ENCODE peak calls at places on chromosomes 6 and 20, in six cellular contexts. X is sigmoid colon, A is progenitor cell of endocrine pancreas, M is type B pancreatic cell, Y is HepG2, H is OCI-LY7. B is an unnamed sample.

GRCh38 chr6:164962805-164963204 is 346.6 kb downstream of the C6orf118 start:
- DNase-seq in X (no peak), A (no peak), M (no peak), Y (no peak), H (no peak), B (no peak)

GRCh38 chr6:116136373-116136772 is 10.4 kb upstream of the COL10A1 start:
- DNase-seq in X (no peak), A (no peak), M (no peak), Y (no peak), H (no peak), B (no peak)

GRCh38 chr6:143746202-143747119 is 68.7 kb downstream of the PHACTR2 start:
- DNase-seq in X (no peak), A (no peak), M (no peak), Y (peak), H (no peak), B (no peak)

GRCh38 chr20:17655865-17656489 is 26.1 kb downstream of the RRBP1 start:
- DNase-seq in X (peak), A (no peak), M (no peak), Y (no peak), H (no peak), B (no peak)

GRCh38 chr6:29490552-29490951 is 2.8 kb upstream of the MAS1L start:
- DNase-seq in X (no peak), A (no peak), M (no peak), Y (no peak), H (no peak), B (no peak)

GRCh38 chr6:168455847-168456530 is 15.0 kb downstream of the SMOC2 start:
- DNase-seq in X (no peak), A (no peak), M (no peak), Y (no peak), H (no peak), B (no peak)

GRCh38 chr20:8790442-8791074 is 278.3 kb upstream of the PLCB4 start:
- DNase-seq in X (no peak), A (peak), M (no peak), Y (peak), H (peak), B (peak)

GRCh38 chr6:168756009-168756634 is 315.1 kb downstream of the SMOC2 start:
- DNase-seq in X (no peak), A (no peak), M (no peak), Y (no peak), H (no peak), B (no peak)

GRCh38 chr6:89058627-89059026 is 21.9 kb upstream of the PNRC1 start:
- DNase-seq in X (no peak), A (no peak), M (no peak), Y (no peak), H (no peak), B (no peak)

GRCh38 chr6:223763-224162 is 68.5 kb upstream of the DUSP22 start:
- DNase-seq in X (no peak), A (no peak), M (no peak), Y (no peak), H (no peak), B (no peak)

GRCh38 chr20:40690836-40691565 is 2.0 kb upstream of the MAFB start:
- DNase-seq in X (no peak), A (no peak), M (no peak), Y (no peak), H (no peak), B (no peak)

GRCh38 chr20:3740600-3741301 is 8.3 kb downstream of the HSPA12B start:
- DNase-seq in X (peak), A (no peak), M (peak), Y (no peak), H (no peak), B (no peak)

DNA sequence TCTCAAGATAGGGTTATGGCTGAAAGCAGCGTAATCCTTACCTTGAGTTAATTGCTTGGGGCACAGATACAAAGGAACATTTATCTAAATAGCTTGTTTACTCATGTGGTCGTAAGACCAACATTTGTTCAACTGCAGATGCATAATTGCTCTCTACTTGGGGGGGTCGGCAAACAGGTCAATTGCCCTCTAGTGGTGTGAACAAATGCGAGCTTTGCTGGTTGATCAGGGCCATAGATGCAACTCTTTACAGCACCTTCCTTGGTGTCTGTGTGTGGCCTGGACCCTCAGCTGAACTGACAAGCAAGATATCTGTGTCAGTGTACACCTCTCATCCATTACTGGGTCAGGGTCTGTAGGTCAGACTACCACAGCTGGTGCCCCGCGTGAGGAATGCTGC is 24.1 kb downstream of the HLA-DPA1 start:
- DNase-seq in X (no peak), A (no peak), M (no peak), Y (no peak), H (peak), B (no peak)
- TF ChIP-seq CTCF in X (no peak), A (peak), M (peak), Y (no peak), H (peak), B (peak)

GRCh38 chr6:16741112-16742016 is 19.9 kb downstream of the ATXN1 start:
- DNase-seq in X (no peak), A (no peak), M (no peak), Y (no peak), H (no peak), B (peak)

GRCh38 chr6:16739329-16739801 is 21.9 kb downstream of the ATXN1 start:
- DNase-seq in X (peak), A (no peak), M (no peak), Y (peak), H (no peak), B (peak)

GRCh38 chr6:16737926-16738325 is 23.3 kb downstream of the ATXN1 start:
- DNase-seq in X (no peak), A (no peak), M (no peak), Y (no peak), H (no peak), B (no peak)

GRCh38 chr6:16743661-16744210 is 17.5 kb downstream of the ATXN1 start:
- DNase-seq in X (no peak), A (no peak), M (no peak), Y (no peak), H (no peak), B (no peak)

DNA sequence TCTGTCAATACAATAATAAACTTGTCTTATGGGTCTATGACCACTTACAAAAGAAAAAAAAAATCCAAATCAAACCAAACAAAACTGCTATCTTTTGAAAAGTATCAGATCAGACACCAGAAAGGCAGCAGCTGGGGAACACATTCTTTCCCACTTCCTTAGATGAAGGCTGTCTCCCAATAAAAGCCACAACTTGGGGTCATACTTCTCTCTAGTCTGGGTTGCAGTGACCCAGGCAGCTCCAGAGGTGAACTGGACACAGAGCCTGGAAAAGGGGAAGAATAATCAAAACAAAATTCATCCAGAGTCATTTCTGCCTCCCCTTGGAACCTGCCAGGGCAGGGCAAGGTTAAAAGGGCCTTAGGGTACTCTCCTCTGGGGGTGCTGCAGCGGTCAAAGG is 19.1 kb downstream of the ATXN1 start:
- DNase-seq in X (no peak), A (no peak), M (no peak), Y (no peak), H (no peak), B (no peak)
- TF ChIP-seq CTCF in X (no peak), A (no peak), M (no peak), Y (no peak), H (no peak), B (no peak)

GRCh38 chr6:73121421-73121993 is 103.8 kb downstream of the KHDC1L start:
- DNase-seq in X (no peak), A (no peak), M (no peak), Y (no peak), H (no peak), B (peak)
- TF ChIP-seq CTCF in X (no peak), A (peak), M (no peak), Y (no peak), H (no peak), B (peak)

DNA sequence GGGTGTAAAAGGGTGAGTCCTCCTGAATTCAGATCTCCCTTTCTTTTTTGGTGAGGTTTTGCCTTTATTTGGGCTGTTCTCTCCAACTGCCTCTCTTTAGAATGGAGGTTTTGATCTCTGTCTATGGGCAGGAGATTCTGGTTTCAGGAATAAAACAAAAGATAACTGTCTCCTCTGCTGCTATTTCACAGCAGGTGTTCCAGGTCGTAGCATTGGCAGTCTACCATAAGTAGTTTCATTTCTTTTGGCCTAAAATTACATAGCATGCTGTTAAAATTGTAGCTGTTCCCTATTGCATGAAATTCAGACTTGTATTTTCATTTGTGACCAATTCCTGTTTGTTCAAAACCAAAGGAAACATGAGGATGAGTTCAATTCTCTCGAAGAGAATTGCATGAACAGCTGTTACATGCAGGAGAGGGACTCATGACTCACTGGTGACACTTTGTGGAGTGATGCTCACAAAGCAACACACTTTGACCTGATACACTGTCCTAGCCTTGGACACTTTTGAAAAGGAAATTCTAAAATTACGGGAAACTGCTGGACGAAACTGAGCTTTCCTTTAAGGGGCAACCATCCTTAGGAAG is 76.8 kb upstream of the SIRPG start:
- DNase-seq in X (no peak), A (no peak), M (no peak), Y (peak), H (no peak), B (peak)
- TF ChIP-seq CTCF in X (no peak), A (no peak), M (no peak), Y (peak), H (peak), B (peak)

GRCh38 chr6:24766685-24767462 is 7.9 kb upstream of the GMNN start:
- DNase-seq in X (no peak), A (no peak), M (no peak), Y (no peak), H (peak), B (peak)
- TF ChIP-seq CTCF in X (peak), A (peak), M (peak), Y (peak), H (peak), B (peak)

GRCh38 chr6:37485259-37485658 is 14.4 kb downstream of the CCDC167 start:
- DNase-seq in X (no peak), A (no peak), M (no peak), Y (no peak), H (no peak), B (no peak)
- TF ChIP-seq CTCF in X (no peak), A (peak), M (peak), Y (peak), H (peak), B (peak)